ENCODE peak calls at places on chromosomes 16 and 17, in eight cellular contexts. T is mesothelial cell of epicardium; E is stimulated activated CD4-positive, alpha-beta T cell treated with anti-CD3 and anti-CD28 coated beads, Interleukin-15, amount 100 ng/mL, for 48 hours; S is HEK293T; B is kidney glomerular epithelial cell; C is SK-MEL-5; X is natural killer cell; Z is fibroblast of lung. J is an unnamed sample.

GRCh38 chr17:80891096-80892018 is 100.3 kb upstream of the CHMP6 start:
- DNase-seq in T (no peak), E (peak), S (peak), B (peak), C (peak), X (no peak), Z (peak), J (peak)

GRCh38 chr17:35796942-35797341 is 1.5 kb upstream of the MMP28 start:
- DNase-seq in T (no peak), E (no peak), S (no peak), B (no peak), C (no peak), X (no peak), Z (no peak), J (no peak)

GRCh38 chr16:14549789-14550153 is 80.3 kb downstream of the PARN start:
- DNase-seq in T (no peak), E (no peak), S (no peak), B (peak), C (no peak), X (no peak), Z (no peak), J (no peak)

GRCh38 chr16:25487888-25488287 is 203.9 kb upstream of the HS3ST4 start:
- DNase-seq in T (no peak), E (no peak), S (no peak), B (no peak), C (no peak), X (no peak), Z (no peak), J (no peak)

GRCh38 chr17:233473-233941 is 52.1 kb upstream of the DOC2B start:
- DNase-seq in T (no peak), E (no peak), S (no peak), B (no peak), C (no peak), X (no peak), Z (no peak), J (no peak)

GRCh38 chr16:2955779-2956565 is 8.1 kb upstream of the KREMEN2 start:
- DNase-seq in T (no peak), E (no peak), S (no peak), B (no peak), C (no peak), X (no peak), Z (no peak), J (no peak)

GRCh38 chr17:75051941-75052340 is 4.9 kb downstream of the KCTD2 start:
- DNase-seq in T (no peak), E (no peak), S (no peak), B (no peak), C (no peak), X (no peak), Z (no peak), J (no peak)

GRCh38 chr17:41478240-41478639 is 2.7 kb downstream of the KRT35 start:
- DNase-seq in T (no peak), E (no peak), S (no peak), B (no peak), C (no peak), X (no peak), Z (no peak), J (no peak)

GRCh38 chr17:80030730-80031410 is 4.8 kb downstream of the TBC1D16 start:
- DNase-seq in T (no peak), E (no peak), S (no peak), B (no peak), C (no peak), X (no peak), Z (no peak), J (no peak)

GRCh38 chr16:34803683-34804416 is 1344.4 kb downstream of the TP53TG3F start:
- DNase-seq in T (no peak), E (no peak), S (no peak), B (no peak), C (no peak), X (no peak), Z (no peak), J (no peak)

GRCh38 chr17:73291260-73291801 is 20.5 kb downstream of the CDC42EP4 start:
- DNase-seq in T (no peak), E (no peak), S (no peak), B (peak), C (no peak), X (no peak), Z (peak), J (no peak)

GRCh38 chr16:64615647-64616280 is 506.1 kb downstream of the CDH11 start:
- DNase-seq in T (no peak), E (no peak), S (no peak), B (no peak), C (no peak), X (no peak), Z (peak), J (no peak)

GRCh38 chr17:75289832-75290337 is 652 bp upstream of the SLC25A19 start:
- DNase-seq in T (no peak), E (peak), S (no peak), B (peak), C (peak), X (no peak), Z (peak), J (peak)

GRCh38 chr17:7887482-7888183 is 956 bp upstream of the CHD3 start:
- DNase-seq in T (peak), E (peak), S (peak), B (peak), C (peak), X (peak), Z (peak), J (no peak)

GRCh38 chr16:12500771-12501170 is 302.9 kb downstream of the CPPED1 start:
- DNase-seq in T (no peak), E (peak), S (no peak), B (no peak), C (no peak), X (no peak), Z (no peak), J (no peak)

GRCh38 chr17:18033442-18034099 is 5.4 kb downstream of the ATPAF2 start:
- DNase-seq in T (no peak), E (peak), S (peak), B (peak), C (peak), X (peak), Z (peak), J (peak)